ENCODE peak calls at places on chromosome 1, in six cellular contexts. S is GM23338, T is PC-9, O is GM23248, W is SK-N-SH, A is OCI-LY7. N is an unnamed sample. For H3K9me2, the result is how much of the 10 kb centered on the place peaks cover.

GRCh38 chr1:214187152-214187900 is 93.6 kb upstream of the SMYD2 start:
- DNase-seq in S (peak), T (no peak), O (peak), W (peak), A (no peak), N (no peak)

GRCh38 chr1:85494074-85494956 is 29.4 kb upstream of the DDAH1 start:
- DNase-seq in S (no peak), T (no peak), O (no peak), W (peak), A (no peak), N (no peak)

GRCh38 chr1:21232044-21232443 is 55.3 kb upstream of the EIF4G3 start:
- DNase-seq in S (peak), T (peak), O (peak), W (peak), A (peak), N (peak)

GRCh38 chr1:39892611-39893595 is 8.8 kb downstream of the MYCL start:
- DNase-seq in S (peak), T (peak), O (peak), W (no peak), A (no peak), N (no peak)

GRCh38 chr1:92705456-92705855 is 79.5 kb downstream of the EVI5 start:
- DNase-seq in S (no peak), T (no peak), O (peak), W (no peak), A (no peak), N (no peak)

GRCh38 chr1:15617874-15618684 is 821 bp downstream of the DDI2 start:
- DNase-seq in S (peak), T (peak), O (peak), W (peak), A (peak), N (no peak)

GRCh38 chr1:205965039-205965630 is 21.9 kb upstream of the SLC26A9 start:
- DNase-seq in S (no peak), T (no peak), O (no peak), W (no peak), A (no peak), N (no peak)

GRCh38 chr1:164678289-164678688 is 119.3 kb downstream of the PBX1 start:
- DNase-seq in S (no peak), T (no peak), O (peak), W (no peak), A (no peak), N (no peak)

GRCh38 chr1:202207292-202207691 is 13.7 kb downstream of the LGR6 start:
- DNase-seq in S (peak), T (no peak), O (peak), W (peak), A (no peak), N (no peak)

GRCh38 chr1:2948001-2948750 is 73.1 kb upstream of the ACTRT2 start:
- DNase-seq in S (no peak), T (no peak), O (no peak), W (no peak), A (no peak), N (no peak)

GRCh38 chr1:8214501-8215173 is 103.3 kb upstream of the SLC45A1 start:
- DNase-seq in S (peak), T (no peak), O (no peak), W (no peak), A (no peak), N (no peak)

GRCh38 chr1:207393610-207394009 is 60.5 kb upstream of the CR2 start:
- DNase-seq in S (no peak), T (peak), O (peak), W (no peak), A (no peak), N (peak)

GRCh38 chr1:41498809-41499208 is 14.3 kb upstream of the EDN2 start:
- DNase-seq in S (peak), T (peak), O (peak), W (no peak), A (no peak), N (no peak)

GRCh38 chr1:89069955-89070354 is 4.9 kb upstream of the GBP1 start:
- DNase-seq in S (no peak), T (no peak), O (peak), W (no peak), A (peak), N (no peak)

GRCh38 chr1:88302843-88303486 is 381.1 kb upstream of the PKN2 start:
- DNase-seq in S (peak), T (peak), O (peak), W (no peak), A (peak), N (no peak)

GRCh38 chr1:180186831-180187230 is 32.2 kb downstream of the QSOX1 start:
- DNase-seq in S (no peak), T (no peak), O (no peak), W (no peak), A (no peak), N (no peak)

GRCh38 chr1:41517039-41517438 is 32.6 kb upstream of the EDN2 start:
- DNase-seq in S (no peak), T (no peak), O (no peak), W (no peak), A (no peak), N (no peak)

GRCh38 chr1:24904731-24905354 is 25.2 kb downstream of the RUNX3 start:
- DNase-seq in S (no peak), T (no peak), O (no peak), W (no peak), A (no peak), N (no peak)

GRCh38 chr1:206754011-206754410 is 16.6 kb upstream of the IL19 start:
- DNase-seq in S (no peak), T (no peak), O (peak), W (no peak), A (no peak), N (no peak)

DNA sequence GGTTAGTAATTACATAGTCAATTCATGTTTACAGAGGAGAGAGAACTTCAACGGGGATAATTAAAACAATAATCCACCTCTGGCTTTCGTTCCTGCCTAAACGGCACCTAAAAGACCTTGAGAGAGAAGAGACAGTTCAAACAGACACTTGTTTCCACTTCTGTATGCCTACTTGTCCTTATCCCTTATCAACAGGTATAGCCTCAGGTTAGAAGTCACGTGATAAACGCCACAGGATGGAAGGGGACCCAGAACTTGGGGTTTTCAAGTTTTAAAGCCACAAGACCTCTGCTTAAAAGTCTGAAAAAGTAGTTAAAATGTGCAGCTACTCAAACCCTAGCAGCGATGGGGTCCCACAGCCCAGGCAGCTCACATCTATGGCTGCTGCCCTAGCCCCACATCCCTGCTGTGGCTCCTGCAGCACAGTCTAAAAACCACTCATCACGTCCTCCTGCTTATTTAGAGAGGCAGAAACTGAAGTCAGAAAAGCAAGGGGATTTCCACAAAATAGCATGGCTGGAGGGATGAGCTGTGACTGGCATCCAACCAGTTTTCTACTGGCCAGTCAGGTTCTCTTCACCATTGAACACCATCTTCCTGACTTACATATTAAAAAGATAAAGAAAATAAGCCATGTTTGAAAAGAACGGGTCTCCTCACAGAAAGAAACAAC is 51.2 kb upstream of the SEC16B start:
- DNase-seq in S (no peak), T (no peak), O (no peak), W (no peak), A (no peak), N (no peak)
- H3K9me2 ChIP-seq in S (under half), T (under half), O (under half), W (under half), A (under half), N (under half)

GRCh38 chr1:183032122-183032921 is 9.1 kb downstream of the LAMC1 start:
- DNase-seq in S (no peak), T (no peak), O (no peak), W (no peak), A (no peak), N (no peak)
- H3K9me2 ChIP-seq in S (under half), T (under half), O (under half), W (under half), A (under half), N (under half)

GRCh38 chr1:204211021-204211420 is 2.8 kb downstream of the GOLT1A start:
- DNase-seq in S (no peak), T (no peak), O (no peak), W (no peak), A (no peak), N (no peak)
- H3K9me2 ChIP-seq in S (under half), T (under half), O (under half), W (under half), A (under half), N (under half)

GRCh38 chr1:67126974-67127373 is 7.8 kb downstream of the C1orf141 start:
- DNase-seq in S (no peak), T (no peak), O (no peak), W (no peak), A (no peak), N (no peak)

GRCh38 chr1:67124455-67124854 is 10.3 kb downstream of the C1orf141 start:
- DNase-seq in S (no peak), T (no peak), O (no peak), W (no peak), A (no peak), N (no peak)

GRCh38 chr1:67118191-67118590 is 16.6 kb downstream of the C1orf141 start:
- DNase-seq in S (no peak), T (no peak), O (no peak), W (no peak), A (no peak), N (no peak)

GRCh38 chr1:67126111-67126746 is 8.5 kb downstream of the C1orf141 start:
- DNase-seq in S (peak), T (no peak), O (peak), W (no peak), A (no peak), N (no peak)

GRCh38 chr1:67120855-67121619 is 13.7 kb downstream of the C1orf141 start:
- DNase-seq in S (no peak), T (no peak), O (no peak), W (no peak), A (no peak), N (no peak)
- H3K9me2 ChIP-seq in S (under half), T (under half), O (under half), W (under half), A (under half), N (under half)

GRCh38 chr1:56676571-56677035 is 31.5 kb downstream of the PRKAA2 start:
- DNase-seq in S (no peak), T (no peak), O (peak), W (no peak), A (no peak), N (no peak)
- H3K9me2 ChIP-seq in S (under half), T (under half), O (under half), W (under half), A (under half), N (under half)

DNA sequence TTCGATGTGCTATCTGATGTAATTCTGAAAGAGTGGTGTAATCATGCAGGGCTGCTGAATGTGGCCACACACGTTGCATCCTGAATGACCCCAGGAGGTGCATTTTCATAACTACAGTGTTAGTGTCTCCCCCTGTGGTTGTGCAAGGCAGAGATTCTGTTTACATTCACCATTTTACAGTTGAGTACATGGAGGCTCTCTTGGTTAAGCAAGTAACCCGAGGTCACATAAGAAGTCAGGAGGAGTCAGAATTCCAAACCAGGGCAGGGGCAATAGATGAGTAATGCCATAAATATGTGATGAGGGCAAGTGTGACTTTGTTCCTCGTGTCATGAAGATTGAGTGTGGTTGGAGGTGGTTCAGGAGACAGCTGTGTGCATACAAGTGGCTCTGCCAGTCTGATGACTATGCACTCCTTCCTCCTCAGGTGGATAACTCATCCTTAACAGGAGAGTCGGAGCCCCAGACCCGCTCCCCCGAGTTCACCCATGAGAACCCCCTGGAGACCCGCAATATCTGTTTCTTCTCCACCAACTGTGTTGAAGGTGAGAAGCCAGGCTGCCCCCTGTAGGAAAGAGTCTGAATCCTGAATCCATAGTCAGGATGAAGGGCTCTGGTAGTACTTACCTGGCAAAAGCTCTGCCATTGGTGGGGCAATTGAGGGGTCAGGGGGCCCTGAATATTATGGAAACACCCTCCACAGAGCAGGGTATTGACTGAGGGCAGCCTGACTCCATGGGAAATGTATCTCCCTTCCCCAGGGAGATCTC is 9.3 kb downstream of the ATP1A2 start:
- DNase-seq in S (no peak), T (peak), O (peak), W (no peak), A (no peak), N (peak)
- H3K9me2 ChIP-seq in S (under half), T (under half), O (under half), W (under half), A (under half), N (under half)

GRCh38 chr1:91545506-91546300 is 45.1 kb downstream of the CDC7 start:
- DNase-seq in S (no peak), T (no peak), O (no peak), W (no peak), A (no peak), N (no peak)

GRCh38 chr1:91548382-91549040 is 47.9 kb downstream of the CDC7 start:
- DNase-seq in S (no peak), T (no peak), O (no peak), W (no peak), A (peak), N (no peak)

GRCh38 chr1:91549041-91549735 is 48.5 kb downstream of the CDC7 start:
- DNase-seq in S (no peak), T (no peak), O (no peak), W (no peak), A (peak), N (no peak)

GRCh38 chr1:91546301-91546581 is 45.6 kb downstream of the CDC7 start:
- DNase-seq in S (no peak), T (no peak), O (no peak), W (peak), A (no peak), N (no peak)

DNA sequence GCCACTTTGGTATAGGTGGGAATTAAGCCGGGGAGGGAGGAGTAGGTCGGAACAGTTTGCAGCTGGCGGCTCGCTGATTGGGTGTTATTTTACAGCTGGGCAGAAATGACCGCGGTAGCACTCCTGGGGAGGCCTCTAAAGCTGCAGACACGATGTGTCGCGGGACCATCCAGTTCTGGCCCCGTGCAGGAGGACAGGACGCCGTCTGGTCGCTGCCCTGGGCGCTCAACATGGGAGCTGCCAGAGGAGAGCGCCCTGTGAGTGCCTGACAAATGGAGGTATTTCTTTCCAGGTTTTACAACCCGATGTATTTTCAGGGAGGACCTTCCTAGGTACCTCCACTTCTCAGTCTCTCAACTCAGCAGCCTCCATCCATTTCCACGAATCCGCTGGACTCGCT is 46.2 kb downstream of the CDC7 start:
- DNase-seq in S (peak), T (no peak), O (no peak), W (peak), A (no peak), N (no peak)
- H3K9me2 ChIP-seq in S (under half), T (under half), O (under half), W (under half), A (under half), N (under half)

GRCh38 chr1:44318097-44319088 is 36.7 kb downstream of the ERI3 start:
- DNase-seq in S (peak), T (peak), O (peak), W (peak), A (peak), N (no peak)

GRCh38 chr1:44326066-44326701 is 28.9 kb downstream of the ERI3 start:
- DNase-seq in S (no peak), T (no peak), O (no peak), W (no peak), A (no peak), N (no peak)

GRCh38 chr1:44323952-44324351 is 31.1 kb downstream of the ERI3 start:
- DNase-seq in S (no peak), T (no peak), O (no peak), W (no peak), A (no peak), N (no peak)

GRCh38 chr1:44326821-44327465 is 28.1 kb downstream of the ERI3 start:
- DNase-seq in S (no peak), T (peak), O (no peak), W (peak), A (no peak), N (no peak)

DNA sequence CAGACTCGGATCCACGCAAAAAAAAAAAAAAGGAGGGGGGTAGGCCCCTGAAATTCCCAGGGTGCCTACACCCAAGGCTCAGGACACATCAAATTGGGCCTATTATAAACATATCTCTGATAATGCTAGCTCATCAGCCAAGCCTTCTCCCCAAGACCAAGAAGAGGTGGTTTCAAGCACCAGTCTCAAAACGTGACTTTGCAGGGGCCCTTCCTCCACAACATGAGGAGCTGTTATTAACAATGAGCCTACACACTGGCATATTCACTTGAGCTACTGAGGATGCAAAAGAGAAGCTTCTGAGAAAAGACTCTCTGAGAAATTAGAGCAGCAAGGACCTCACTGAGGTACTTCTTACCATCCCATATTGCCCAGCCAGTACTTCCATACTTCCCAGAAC is 32.7 kb downstream of the ERI3 start:
- DNase-seq in S (no peak), T (no peak), O (no peak), W (no peak), A (no peak), N (no peak)
- H3K9me2 ChIP-seq in S (under half), T (under half), O (under half), W (under half), A (under half), N (under half)

DNA sequence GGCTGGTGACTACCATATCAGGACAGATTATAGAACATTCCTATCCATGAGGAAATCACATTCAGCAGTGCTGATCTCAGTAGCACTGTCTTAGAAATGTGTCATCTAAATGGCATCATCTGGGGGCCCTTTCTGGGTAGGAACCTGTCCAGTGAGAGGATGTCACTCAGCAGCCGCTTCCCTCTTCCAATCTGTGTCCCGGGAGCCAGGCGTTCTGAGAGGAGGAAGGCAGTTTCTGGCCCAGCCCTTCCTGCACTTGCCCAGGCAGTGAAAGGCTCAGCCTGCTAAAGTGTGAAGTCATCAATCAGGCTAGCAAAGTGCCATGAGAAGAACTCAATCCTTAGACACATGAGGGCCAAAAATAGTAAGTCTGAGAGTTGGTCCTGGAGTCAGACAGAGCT is 25.6 kb downstream of the RAB4A start:
- DNase-seq in S (no peak), T (no peak), O (peak), W (no peak), A (no peak), N (no peak)
- H3K9me2 ChIP-seq in S (under half), T (under half), O (under half), W (under half), A (under half), N (under half)

GRCh38 chr1:99279525-99279924 is 15.2 kb downstream of the PLPPR4 start:
- DNase-seq in S (no peak), T (no peak), O (no peak), W (peak), A (no peak), N (no peak)

GRCh38 chr1:99281109-99281508 is 16.8 kb downstream of the PLPPR4 start:
- DNase-seq in S (no peak), T (no peak), O (no peak), W (peak), A (no peak), N (no peak)

GRCh38 chr1:99282536-99282935 is 18.2 kb downstream of the PLPPR4 start:
- DNase-seq in S (no peak), T (no peak), O (no peak), W (no peak), A (no peak), N (no peak)

GRCh38 chr1:99277066-99277465 is 12.8 kb downstream of the PLPPR4 start:
- DNase-seq in S (no peak), T (no peak), O (no peak), W (no peak), A (no peak), N (no peak)
- H3K9me2 ChIP-seq in S (under half), T (under half), O (under half), W (under half), A (under half), N (under half)